ENCODE peak calls at places on chromosomes 3 and 15, in six cellular contexts. Y, F, L, N, C and S are unnamed samples.

GRCh38 chr15:89243046-89243690 is 611 bp upstream of the FANCI start:
- DNase-seq in Y (no peak), N (peak), F (no peak), C (no peak), L (no peak), S (no peak)

GRCh38 chr3:19970289-19970688 is 23.4 kb downstream of the RAB5A start:
- DNase-seq in L (no peak), F (no peak), C (no peak), Y (no peak), N (no peak), S (no peak)

GRCh38 chr3:141643391-141643790 is 94.7 kb upstream of the RNF7 start:
- DNase-seq in C (no peak), L (no peak), N (no peak), F (no peak), Y (no peak), S (no peak)

GRCh38 chr3:98827221-98827620 is 64.1 kb downstream of the ST3GAL6 start:
- DNase-seq in F (no peak), Y (no peak), N (no peak), C (no peak), L (no peak), S (no peak)

GRCh38 chr15:65416845-65417416 is 5.8 kb downstream of the IGDCC4 start:
- DNase-seq in N (peak), Y (no peak), F (no peak), C (no peak), L (no peak), S (no peak)

GRCh38 chr3:51977449-51978142 is 2.7 kb downstream of the ABHD14A start:
- DNase-seq in Y (no peak), C (no peak), N (no peak), F (no peak), L (no peak), S (peak)

GRCh38 chr15:28191832-28192231 is 92.7 kb upstream of the OCA2 start:
- DNase-seq in Y (no peak), F (no peak), L (no peak), N (peak), C (no peak), S (no peak)

GRCh38 chr3:16724487-16724886 is 119.3 kb upstream of the DAZL start:
- DNase-seq in L (no peak), Y (no peak), N (no peak), C (no peak), F (no peak), S (no peak)

GRCh38 chr3:9690451-9691450 is 12.9 kb upstream of the CPNE9 start:
- DNase-seq in Y (no peak), L (no peak), F (no peak), C (no peak), N (peak), S (no peak)

GRCh38 chr3:160622263-160623045 is 54.5 kb upstream of the ARL14 start:
- DNase-seq in N (no peak), C (no peak), F (no peak), L (no peak), Y (no peak), S (no peak)

GRCh38 chr3:46922426-46922825 is 44.9 kb downstream of the PTH1R start:
- DNase-seq in F (no peak), C (no peak), Y (peak), N (no peak), L (no peak), S (no peak)